ENCODE peak calls at places on chromosomes 16 and 17, in six cellular contexts. T is iris pigment epithelial cell; K is activated T-helper 1 cell treated with anti-CD3 and anti-CD28 coated beads, Interleukin-12 subunit alpha, Interleukin-12 subunit beta, Interleukin-2, Interleukin-4 antibody, amounts not matched to agents 30 ng/mL and 10 ng/mL and 1 ng/mL, durations not matched to agents 14 hours and 24 hours and 36 hours; O is GDM1; E is activated CD8-positive, alpha-beta T cell treated with anti-CD3 and anti-CD28 coated beads, Interleukin-2, amount 10 ng/mL, durations not matched to agents 7 days and 5 days; I is caudate nucleus. U is an unnamed sample.

GRCh38 chr17:77501751-77502625 is 361.2 kb downstream of the SEC14L1 start:
- DNase-seq in I (no peak), O (no peak), E (no peak), T (no peak), K (no peak), U (no peak)

GRCh38 chr17:7046127-7046724 is 2.3 kb upstream of the SLC16A11 start:
- DNase-seq in T (no peak), I (no peak), E (peak), K (no peak), O (no peak), U (peak)

GRCh38 chr17:78444392-78444791 is 65.9 kb downstream of the PGS1 start:
- DNase-seq in K (no peak), O (no peak), E (no peak), I (no peak), T (no peak), U (no peak)

GRCh38 chr17:29933379-29933778 is 3.4 kb upstream of the SSH2 start:
- DNase-seq in K (no peak), T (peak), E (no peak), I (no peak), O (no peak), U (no peak)

GRCh38 chr17:77601054-77601979 is 357.2 kb upstream of the TNRC6C start:
- DNase-seq in E (no peak), O (no peak), I (no peak), T (no peak), K (no peak), U (no peak)

GRCh38 chr17:77311371-77311981 is 170.7 kb downstream of the SEC14L1 start:
- DNase-seq in T (no peak), O (no peak), I (no peak), E (no peak), K (no peak), U (no peak)

GRCh38 chr17:82287849-82288601 is 14.5 kb upstream of the CSNK1D start:
- DNase-seq in K (no peak), I (no peak), T (peak), O (no peak), E (no peak), U (no peak)

GRCh38 chr16:85983606-85984005 is 84.6 kb downstream of the IRF8 start:
- DNase-seq in O (no peak), T (no peak), I (no peak), K (no peak), E (no peak), U (no peak)

GRCh38 chr16:67917140-67917851 is 14.4 kb downstream of the CTRL start:
- DNase-seq in O (no peak), I (peak), K (no peak), T (no peak), E (no peak), U (no peak)

GRCh38 chr16:84226026-84226425 is 13.8 kb downstream of the KCNG4 start:
- DNase-seq in I (no peak), E (no peak), O (no peak), T (no peak), K (no peak), U (no peak)